ENCODE peak calls at places on chromosomes 4 and X, in ten cellular contexts. One of them, this sample, is unnamed.

GRCh38 chr4:20428410-20429160 is 176.9 kb downstream of the SLIT2 start:
- DNase-seq in CD4-positive, CD25-positive, alpha-beta regulatory T cell: no peak
- DNase-seq in aorta: no peak
- DNase-seq in heart left ventricle: no peak
- DNase-seq in fibroblast of lung: no peak
- DNase-seq in Peyer's patch: no peak
- DNase-seq in astrocyte of the cerebellum: no peak
- DNase-seq in GM12865: peak
- DNase-seq in lower lobe of right lung: no peak
- DNase-seq in H7: no peak
- DNase-seq in this sample: peak

GRCh38 chr4:174674305-174674840 is 152.1 kb upstream of the HPGD start:
- DNase-seq in GM12865: no peak
- DNase-seq in H7: no peak
- DNase-seq in CD4-positive, CD25-positive, alpha-beta regulatory T cell: no peak
- DNase-seq in astrocyte of the cerebellum: no peak
- DNase-seq in lower lobe of right lung: no peak
- DNase-seq in aorta: no peak
- DNase-seq in Peyer's patch: no peak
- DNase-seq in heart left ventricle: no peak
- DNase-seq in fibroblast of lung: peak
- DNase-seq in this sample: no peak

GRCh38 chr4:31089815-31090214 is 369.6 kb downstream of the PCDH7 start:
- DNase-seq in aorta: no peak
- DNase-seq in fibroblast of lung: peak
- DNase-seq in CD4-positive, CD25-positive, alpha-beta regulatory T cell: no peak
- DNase-seq in heart left ventricle: peak
- DNase-seq in Peyer's patch: no peak
- DNase-seq in lower lobe of right lung: peak
- DNase-seq in GM12865: no peak
- DNase-seq in astrocyte of the cerebellum: peak
- DNase-seq in H7: no peak
- DNase-seq in this sample: no peak

GRCh38 chr4:76981649-76982048 is 32.1 kb downstream of the SEPTIN11 start:
- DNase-seq in astrocyte of the cerebellum: no peak
- DNase-seq in GM12865: no peak
- DNase-seq in CD4-positive, CD25-positive, alpha-beta regulatory T cell: no peak
- DNase-seq in H7: no peak
- DNase-seq in heart left ventricle: no peak
- DNase-seq in aorta: no peak
- DNase-seq in fibroblast of lung: no peak
- DNase-seq in lower lobe of right lung: no peak
- DNase-seq in Peyer's patch: no peak
- DNase-seq in this sample: no peak

GRCh38 chrX:131831185-131831520 is 191.9 kb upstream of the STK26 start:
- DNase-seq in astrocyte of the cerebellum: no peak
- DNase-seq in aorta: no peak
- DNase-seq in CD4-positive, CD25-positive, alpha-beta regulatory T cell: no peak
- DNase-seq in Peyer's patch: no peak
- DNase-seq in heart left ventricle: no peak
- DNase-seq in GM12865: no peak
- DNase-seq in lower lobe of right lung: no peak
- DNase-seq in fibroblast of lung: no peak
- DNase-seq in H7: no peak
- DNase-seq in this sample: no peak

GRCh38 chrX:133640161-133641015 is 225.1 kb upstream of the GPC4 start:
- DNase-seq in CD4-positive, CD25-positive, alpha-beta regulatory T cell: no peak
- DNase-seq in GM12865: no peak
- DNase-seq in H7: peak
- DNase-seq in Peyer's patch: no peak
- DNase-seq in lower lobe of right lung: no peak
- DNase-seq in astrocyte of the cerebellum: peak
- DNase-seq in heart left ventricle: no peak
- DNase-seq in fibroblast of lung: peak
- DNase-seq in aorta: no peak
- DNase-seq in this sample: no peak

GRCh38 chr4:3689576-3690551 is 76.3 kb upstream of the ADRA2C start:
- DNase-seq in astrocyte of the cerebellum: no peak
- DNase-seq in Peyer's patch: no peak
- DNase-seq in fibroblast of lung: no peak
- DNase-seq in heart left ventricle: no peak
- DNase-seq in aorta: peak
- DNase-seq in CD4-positive, CD25-positive, alpha-beta regulatory T cell: no peak
- DNase-seq in H7: peak
- DNase-seq in lower lobe of right lung: peak
- DNase-seq in GM12865: no peak
- DNase-seq in this sample: no peak

GRCh38 chr4:17276821-17277220 is 235.1 kb downstream of the QDPR start:
- DNase-seq in heart left ventricle: peak
- DNase-seq in GM12865: no peak
- DNase-seq in astrocyte of the cerebellum: peak
- DNase-seq in CD4-positive, CD25-positive, alpha-beta regulatory T cell: no peak
- DNase-seq in fibroblast of lung: peak
- DNase-seq in Peyer's patch: no peak
- DNase-seq in lower lobe of right lung: no peak
- DNase-seq in aorta: peak
- DNase-seq in H7: no peak
- DNase-seq in this sample: peak

GRCh38 chrX:103330601-103331397 is 760 bp downstream of the TCEAL7 start:
- DNase-seq in Peyer's patch: no peak
- DNase-seq in astrocyte of the cerebellum: no peak
- DNase-seq in heart left ventricle: no peak
- DNase-seq in CD4-positive, CD25-positive, alpha-beta regulatory T cell: no peak
- DNase-seq in aorta: no peak
- DNase-seq in fibroblast of lung: peak
- DNase-seq in lower lobe of right lung: no peak
- DNase-seq in H7: peak
- DNase-seq in GM12865: no peak
- DNase-seq in this sample: no peak
- H3K4me3 ChIP-seq in Peyer's patch: peak
- H3K4me3 ChIP-seq in astrocyte of the cerebellum: peak
- H3K4me3 ChIP-seq in heart left ventricle: no peak
- H3K4me3 ChIP-seq in CD4-positive, CD25-positive, alpha-beta regulatory T cell: no peak
- H3K4me3 ChIP-seq in aorta: peak
- H3K4me3 ChIP-seq in fibroblast of lung: peak
- H3K4me3 ChIP-seq in lower lobe of right lung: peak
- H3K4me3 ChIP-seq in H7: peak
- H3K4me3 ChIP-seq in GM12865: no peak
- H3K4me3 ChIP-seq in this sample: no peak

GRCh38 chr4:79626102-79626501 is 218.1 kb upstream of the GK2 start:
- DNase-seq in astrocyte of the cerebellum: peak
- DNase-seq in CD4-positive, CD25-positive, alpha-beta regulatory T cell: no peak
- DNase-seq in lower lobe of right lung: no peak
- DNase-seq in heart left ventricle: no peak
- DNase-seq in H7: no peak
- DNase-seq in aorta: no peak
- DNase-seq in Peyer's patch: no peak
- DNase-seq in fibroblast of lung: no peak
- DNase-seq in GM12865: no peak
- DNase-seq in this sample: no peak

GRCh38 chr4:79620627-79621026 is 212.6 kb upstream of the GK2 start:
- DNase-seq in astrocyte of the cerebellum: no peak
- DNase-seq in lower lobe of right lung: no peak
- DNase-seq in GM12865: no peak
- DNase-seq in heart left ventricle: no peak
- DNase-seq in aorta: no peak
- DNase-seq in fibroblast of lung: no peak
- DNase-seq in Peyer's patch: no peak
- DNase-seq in H7: no peak
- DNase-seq in CD4-positive, CD25-positive, alpha-beta regulatory T cell: no peak
- DNase-seq in this sample: no peak

GRCh38 chr4:79621061-79621460 is 213.0 kb upstream of the GK2 start:
- DNase-seq in heart left ventricle: no peak
- DNase-seq in H7: no peak
- DNase-seq in GM12865: no peak
- DNase-seq in fibroblast of lung: no peak
- DNase-seq in lower lobe of right lung: no peak
- DNase-seq in astrocyte of the cerebellum: no peak
- DNase-seq in Peyer's patch: no peak
- DNase-seq in aorta: no peak
- DNase-seq in CD4-positive, CD25-positive, alpha-beta regulatory T cell: no peak
- DNase-seq in this sample: no peak

GRCh38 chr4:79623125-79623905 is 215.3 kb upstream of the GK2 start:
- DNase-seq in H7: no peak
- DNase-seq in CD4-positive, CD25-positive, alpha-beta regulatory T cell: no peak
- DNase-seq in aorta: no peak
- DNase-seq in fibroblast of lung: no peak
- DNase-seq in astrocyte of the cerebellum: no peak
- DNase-seq in Peyer's patch: no peak
- DNase-seq in GM12865: no peak
- DNase-seq in lower lobe of right lung: no peak
- DNase-seq in heart left ventricle: no peak
- DNase-seq in this sample: no peak
- H3K4me3 ChIP-seq in H7: no peak
- H3K4me3 ChIP-seq in CD4-positive, CD25-positive, alpha-beta regulatory T cell: no peak
- H3K4me3 ChIP-seq in aorta: peak
- H3K4me3 ChIP-seq in fibroblast of lung: peak
- H3K4me3 ChIP-seq in astrocyte of the cerebellum: no peak
- H3K4me3 ChIP-seq in Peyer's patch: no peak
- H3K4me3 ChIP-seq in GM12865: no peak
- H3K4me3 ChIP-seq in lower lobe of right lung: no peak
- H3K4me3 ChIP-seq in heart left ventricle: no peak
- H3K4me3 ChIP-seq in this sample: no peak

DNA sequence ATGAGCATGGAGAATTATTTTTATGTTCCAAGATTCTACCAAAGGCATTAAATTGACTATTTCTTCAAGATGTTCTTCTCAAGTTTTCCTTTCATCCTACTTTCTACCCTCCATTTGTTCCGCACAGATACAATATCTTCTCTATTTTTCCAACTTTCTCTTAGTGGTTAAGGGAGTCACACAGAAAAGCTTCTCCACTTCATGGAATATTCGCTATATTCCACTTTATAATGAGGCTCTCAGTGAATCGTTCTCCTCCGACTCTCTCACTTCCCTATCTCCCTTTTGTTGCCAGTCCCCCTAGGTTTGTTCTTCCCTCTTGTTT is 1.3 kb downstream of the SH3D19 start:
- DNase-seq in GM12865: no peak
- DNase-seq in aorta: no peak
- DNase-seq in H7: peak
- DNase-seq in Peyer's patch: no peak
- DNase-seq in CD4-positive, CD25-positive, alpha-beta regulatory T cell: no peak
- DNase-seq in lower lobe of right lung: no peak
- DNase-seq in astrocyte of the cerebellum: no peak
- DNase-seq in fibroblast of lung: no peak
- DNase-seq in heart left ventricle: no peak
- DNase-seq in this sample: no peak
- H3K4me3 ChIP-seq in GM12865: no peak
- H3K4me3 ChIP-seq in aorta: peak
- H3K4me3 ChIP-seq in H7: peak
- H3K4me3 ChIP-seq in Peyer's patch: peak
- H3K4me3 ChIP-seq in CD4-positive, CD25-positive, alpha-beta regulatory T cell: no peak
- H3K4me3 ChIP-seq in lower lobe of right lung: peak
- H3K4me3 ChIP-seq in astrocyte of the cerebellum: peak
- H3K4me3 ChIP-seq in fibroblast of lung: peak
- H3K4me3 ChIP-seq in heart left ventricle: peak
- H3K4me3 ChIP-seq in this sample: no peak

DNA sequence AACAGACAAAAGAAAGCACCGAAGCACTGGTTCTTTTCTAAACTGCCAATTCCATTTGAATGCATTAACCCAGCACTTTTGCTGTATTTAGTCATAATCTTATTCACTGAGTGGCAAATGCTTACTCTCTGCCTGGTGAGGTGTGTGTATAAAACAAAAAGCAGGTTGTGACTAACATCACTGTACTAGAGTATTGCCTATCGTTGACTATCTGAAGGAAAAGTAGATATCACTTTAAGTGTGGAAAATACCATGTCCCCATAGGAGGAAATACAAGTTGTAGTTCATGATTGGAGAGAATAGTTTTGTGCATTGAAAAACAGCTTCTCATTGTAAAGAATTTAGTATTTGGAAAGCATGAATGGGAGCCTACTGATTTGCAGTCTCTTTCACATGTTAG is 2.7 kb downstream of the PDLIM5 start:
- DNase-seq in H7: no peak
- DNase-seq in astrocyte of the cerebellum: no peak
- DNase-seq in fibroblast of lung: peak
- DNase-seq in GM12865: no peak
- DNase-seq in lower lobe of right lung: no peak
- DNase-seq in aorta: no peak
- DNase-seq in heart left ventricle: no peak
- DNase-seq in CD4-positive, CD25-positive, alpha-beta regulatory T cell: no peak
- DNase-seq in Peyer's patch: no peak
- DNase-seq in this sample: no peak
- H3K4me3 ChIP-seq in H7: no peak
- H3K4me3 ChIP-seq in astrocyte of the cerebellum: peak
- H3K4me3 ChIP-seq in fibroblast of lung: peak
- H3K4me3 ChIP-seq in GM12865: no peak
- H3K4me3 ChIP-seq in lower lobe of right lung: no peak
- H3K4me3 ChIP-seq in aorta: peak
- H3K4me3 ChIP-seq in heart left ventricle: peak
- H3K4me3 ChIP-seq in CD4-positive, CD25-positive, alpha-beta regulatory T cell: no peak
- H3K4me3 ChIP-seq in Peyer's patch: peak
- H3K4me3 ChIP-seq in this sample: no peak

DNA sequence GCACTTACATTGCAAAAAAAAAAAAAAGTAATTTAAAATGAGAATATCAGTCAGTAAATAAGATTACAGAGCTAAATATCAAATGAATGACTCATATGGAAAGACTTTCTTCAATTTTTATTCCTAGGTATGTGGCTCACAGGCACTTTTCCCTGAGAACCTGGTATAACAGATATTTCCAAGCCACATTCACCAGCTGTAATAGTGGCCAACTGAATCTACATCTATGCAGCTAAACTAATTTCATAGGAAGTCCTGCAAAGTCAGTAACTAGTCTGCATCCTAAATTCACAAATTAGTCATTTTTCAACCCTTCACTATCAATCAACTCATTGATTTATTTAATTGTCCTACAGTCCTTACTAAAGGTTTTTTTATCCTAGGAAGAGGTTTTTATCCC is 5.6 kb downstream of the PDE5A start:
- DNase-seq in GM12865: no peak
- DNase-seq in Peyer's patch: no peak
- DNase-seq in CD4-positive, CD25-positive, alpha-beta regulatory T cell: no peak
- DNase-seq in lower lobe of right lung: no peak
- DNase-seq in heart left ventricle: no peak
- DNase-seq in aorta: no peak
- DNase-seq in fibroblast of lung: peak
- DNase-seq in astrocyte of the cerebellum: peak
- DNase-seq in H7: no peak
- DNase-seq in this sample: no peak
- H3K4me3 ChIP-seq in GM12865: no peak
- H3K4me3 ChIP-seq in Peyer's patch: no peak
- H3K4me3 ChIP-seq in CD4-positive, CD25-positive, alpha-beta regulatory T cell: no peak
- H3K4me3 ChIP-seq in lower lobe of right lung: no peak
- H3K4me3 ChIP-seq in heart left ventricle: no peak
- H3K4me3 ChIP-seq in aorta: peak
- H3K4me3 ChIP-seq in fibroblast of lung: peak
- H3K4me3 ChIP-seq in astrocyte of the cerebellum: no peak
- H3K4me3 ChIP-seq in H7: no peak
- H3K4me3 ChIP-seq in this sample: no peak

This sample was measured in Karpas-422.